ENCODE peak calls at places on chromosomes 1 and 21, in seven cellular contexts. S is lower lobe of right lung, U is AG09309, W is prostate gland, E is A549, N is A673, O is fibroblast of lung. M is an unnamed sample.

GRCh38 chr1:232033285-232033684 is 406.7 kb downstream of the DISC1 start:
- DNase-seq in E (no peak), W (no peak), S (no peak), N (no peak), U (no peak), O (no peak), M (no peak)

GRCh38 chr1:114466334-114467014 is 44.5 kb downstream of the TRIM33 start:
- DNase-seq in W (no peak), S (no peak), N (no peak), E (no peak), O (no peak), U (no peak), M (no peak)

GRCh38 chr1:161082483-161082882 is 6.9 kb downstream of the NECTIN4 start:
- DNase-seq in N (no peak), W (no peak), O (no peak), E (no peak), U (no peak), S (no peak), M (no peak)

GRCh38 chr1:102897537-102897936 is 210.8 kb downstream of the COL11A1 start:
- DNase-seq in W (no peak), E (no peak), S (no peak), N (peak), O (peak), U (peak), M (no peak)

GRCh38 chr1:24151175-24151533 is 8.2 kb upstream of the IL22RA1 start:
- DNase-seq in E (no peak), S (no peak), W (peak), N (no peak), U (no peak), O (no peak), M (peak)

GRCh38 chr1:30816211-30817082 is 58.9 kb upstream of the LAPTM5 start:
- DNase-seq in S (no peak), E (no peak), U (peak), O (peak), W (peak), N (peak), M (peak)

GRCh38 chr1:109788695-109789521 is 25.2 kb upstream of the EPS8L3 start:
- DNase-seq in N (no peak), E (peak), U (no peak), W (no peak), S (peak), O (no peak), M (peak)

GRCh38 chr1:232037774-232038388 is 411.3 kb downstream of the DISC1 start:
- DNase-seq in S (no peak), U (no peak), O (no peak), W (no peak), N (peak), E (no peak), M (no peak)

GRCh38 chr21:36976882-36977651 is 10.6 kb upstream of the HLCS start:
- DNase-seq in N (peak), W (peak), E (peak), S (no peak), O (peak), U (peak), M (no peak)

GRCh38 chr1:24018611-24019580 is 38.8 kb upstream of the SRSF10 start:
- DNase-seq in W (peak), E (peak), S (peak), U (peak), N (peak), O (peak), M (peak)

GRCh38 chr1:172549621-172550280 is 16.8 kb downstream of the SUCO start:
- DNase-seq in E (no peak), O (peak), S (no peak), W (no peak), N (no peak), U (no peak), M (no peak)

GRCh38 chr21:30194701-30195299 is 21.1 kb downstream of the CLDN8 start:
- DNase-seq in W (no peak), S (no peak), E (no peak), U (no peak), N (peak), O (peak), M (peak)

GRCh38 chr1:222697858-222698257 is 14.4 kb downstream of the AIDA start:
- DNase-seq in O (peak), S (no peak), W (no peak), U (no peak), E (no peak), N (no peak), M (no peak)

GRCh38 chr1:213983589-213984386 is 4.0 kb upstream of the PROX1 start:
- DNase-seq in O (no peak), E (no peak), N (no peak), U (no peak), S (no peak), W (no peak), M (no peak)

GRCh38 chr1:213984387-213985180 is 3.2 kb upstream of the PROX1 start:
- DNase-seq in U (no peak), W (no peak), O (no peak), E (no peak), S (no peak), N (no peak), M (no peak)

GRCh38 chr1:213986925-213987250 is 885 bp upstream of the PROX1 start:
- DNase-seq in W (no peak), O (no peak), U (no peak), S (no peak), N (no peak), E (no peak), M (no peak)

GRCh38 chr1:213986020-213986924 is 1.5 kb upstream of the PROX1 start:
- DNase-seq in W (no peak), S (no peak), O (no peak), U (no peak), N (no peak), E (no peak), M (no peak)

DNA sequence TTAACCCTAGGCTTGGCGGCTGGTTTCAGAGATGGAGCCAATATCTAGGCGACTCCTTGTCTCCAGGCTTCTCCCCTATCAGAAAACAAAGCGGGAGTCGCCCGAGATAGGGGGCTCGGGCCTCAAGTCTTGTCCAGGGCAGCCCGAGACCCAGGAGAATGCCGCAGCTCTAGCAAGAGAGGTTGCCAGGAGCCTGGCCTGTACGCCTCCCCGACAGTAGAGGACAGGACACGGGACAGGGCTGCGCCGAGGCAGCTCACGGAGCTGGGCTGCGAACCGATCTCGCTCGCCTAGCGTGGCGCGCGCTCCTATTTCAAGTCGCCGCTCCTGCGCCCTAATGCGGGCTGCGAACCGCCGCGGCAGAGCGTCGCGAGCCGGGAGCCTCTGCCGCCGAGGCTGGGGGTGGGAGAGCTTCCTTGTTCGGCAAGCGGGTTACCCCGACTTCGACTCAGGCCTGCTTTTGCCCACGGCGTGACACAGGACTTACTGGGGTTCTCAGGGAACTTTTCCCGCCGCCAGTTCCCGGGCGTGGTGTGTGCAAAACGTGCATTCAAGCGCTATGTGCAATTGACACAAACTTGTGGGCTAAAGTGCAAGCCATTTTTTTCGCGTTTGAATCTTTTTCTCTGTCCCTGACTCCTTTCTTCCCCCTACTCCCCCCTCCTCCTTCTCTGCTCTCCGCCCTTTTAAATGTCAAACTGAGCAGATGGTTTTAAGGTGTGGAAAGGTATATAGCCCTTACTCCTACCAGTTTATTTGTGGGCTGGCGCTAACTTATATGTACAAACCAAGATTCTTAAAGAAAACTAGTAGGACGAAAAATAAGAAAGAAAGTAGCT is 2.4 kb upstream of the PROX1 start:
- DNase-seq in N (peak), W (no peak), E (no peak), S (no peak), U (no peak), O (no peak), M (no peak)
- H3K4me3 ChIP-seq in N (no peak), W (no peak), E (no peak), S (peak), U (no peak), O (no peak), M (peak)

GRCh38 chr1:4395676-4396075 is 258.7 kb upstream of the AJAP1 start:
- DNase-seq in O (no peak), U (no peak), S (no peak), W (no peak), N (no peak), E (no peak), M (no peak)

GRCh38 chr1:4396571-4396970 is 257.8 kb upstream of the AJAP1 start:
- DNase-seq in S (no peak), N (no peak), U (no peak), E (no peak), O (no peak), W (no peak), M (no peak)

GRCh38 chr1:4397196-4397595 is 257.2 kb upstream of the AJAP1 start:
- DNase-seq in N (peak), S (no peak), U (no peak), W (no peak), E (no peak), O (no peak), M (no peak)

GRCh38 chr1:4394366-4394765 is 260.0 kb upstream of the AJAP1 start:
- DNase-seq in S (no peak), W (no peak), E (no peak), N (no peak), O (no peak), U (no peak), M (no peak)

GRCh38 chr1:4395158-4395557 is 259.3 kb upstream of the AJAP1 start:
- DNase-seq in S (no peak), N (no peak), O (no peak), W (no peak), U (no peak), E (no peak), M (no peak)
- TF ChIP-seq CTCF in S (no peak), N (no peak), O (no peak), W (no peak), U (no peak), E (no peak), M (no peak)

GRCh38 chr1:101683561-101683960 is 313.2 kb downstream of the OLFM3 start:
- DNase-seq in E (no peak), O (no peak), W (no peak), N (no peak), U (no peak), S (no peak), M (no peak)

DNA sequence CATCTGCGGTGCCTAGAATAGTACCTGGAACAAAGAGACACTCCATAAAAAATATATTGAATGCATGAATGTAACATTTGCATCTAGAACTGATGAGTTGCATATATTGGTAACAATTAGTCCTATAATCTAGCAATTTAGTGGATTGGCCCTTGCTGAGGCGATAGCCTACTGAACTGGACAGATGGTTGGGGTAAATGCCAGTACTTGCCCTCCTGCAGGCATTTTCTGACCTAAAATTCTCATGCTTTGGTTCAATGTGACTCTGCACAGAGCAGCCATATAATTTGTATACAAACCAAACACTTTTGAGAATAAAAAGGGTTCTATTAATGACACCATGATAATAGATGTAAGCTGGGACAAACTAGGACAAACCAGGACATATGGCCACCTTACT is 313.6 kb downstream of the OLFM3 start:
- DNase-seq in E (no peak), W (no peak), N (no peak), U (no peak), O (no peak), S (no peak), M (no peak)
- H3K4me3 ChIP-seq in E (no peak), W (no peak), N (no peak), U (no peak), O (no peak), S (no peak), M (no peak)

DNA sequence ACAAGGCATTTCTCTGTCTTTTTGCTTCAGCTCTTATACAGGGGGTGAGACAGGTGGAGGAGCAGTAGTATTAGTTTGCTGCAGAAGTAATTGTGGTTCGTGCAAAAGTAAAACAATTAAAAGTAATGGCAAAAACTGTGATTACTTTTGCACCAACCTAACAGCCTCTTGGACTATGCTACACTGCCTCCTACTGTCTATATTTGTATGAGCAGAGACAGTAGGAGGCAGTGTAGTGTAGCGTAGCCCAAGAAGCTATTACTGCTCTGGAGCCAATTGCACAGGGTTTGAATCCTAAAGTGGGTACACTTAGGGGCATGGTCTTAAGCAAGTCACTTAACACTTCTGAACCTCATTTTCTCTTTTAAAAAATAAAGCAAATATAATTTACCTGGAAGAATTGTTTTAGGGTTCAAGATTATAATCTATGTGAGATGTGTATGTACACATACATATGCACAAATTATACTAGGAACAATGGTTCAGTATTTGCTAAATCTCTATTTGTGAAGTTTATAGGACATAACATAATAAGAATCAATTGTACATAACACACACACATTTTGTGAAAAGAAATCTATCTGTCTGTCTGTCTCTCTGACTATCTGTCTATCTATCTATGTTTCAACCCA is 103.8 kb downstream of the BRINP3 start:
- DNase-seq in E (no peak), U (no peak), N (peak), W (no peak), O (peak), S (no peak), M (no peak)
- TF ChIP-seq CTCF in E (peak), U (no peak), N (peak), W (peak), O (peak), S (no peak), M (peak)

GRCh38 chr1:234531181-234532132 is 52.5 kb upstream of the TARBP1 start:
- DNase-seq in O (peak), E (no peak), U (no peak), N (no peak), S (no peak), W (peak), M (no peak)
- H3K4me3 ChIP-seq in O (no peak), E (no peak), U (no peak), N (no peak), S (peak), W (peak), M (no peak)

GRCh38 chr1:119316870-119317416 is 51.6 kb upstream of the HAO2 start:
- DNase-seq in U (no peak), S (no peak), O (no peak), W (no peak), N (no peak), E (peak), M (no peak)
- TF ChIP-seq CTCF in U (peak), S (no peak), O (no peak), W (no peak), N (peak), E (no peak), M (no peak)